ENCODE peak calls at places on chromosomes 16 and 17, in seven cellular contexts. F is HepG2, H is H1, J is SK-N-SH, P is HCT116, Y is GM12878, C is K562. N is an unnamed sample. For H3K4me1, the result is how much of the 10 kb centered on the place peaks cover.

GRCh38 chr16:54099627-54100026 is 187.0 kb downstream of the IRX3 start:
- DNase-seq in J (no peak), H (no peak), F (no peak), Y (no peak), C (no peak), P (no peak), N (no peak)

GRCh38 chr17:75991396-75991795 is 9.3 kb upstream of the CDK3 start:
- DNase-seq in H (no peak), J (no peak), C (no peak), P (no peak), F (no peak), Y (no peak), N (no peak)

GRCh38 chr17:48612456-48612853 is 1.6 kb upstream of the HOXB7 start:
- DNase-seq in Y (no peak), H (no peak), C (no peak), F (no peak), P (no peak), J (no peak), N (no peak)

GRCh38 chr16:81967358-81967757 is 43.9 kb downstream of the SDR42E1 start:
- DNase-seq in P (no peak), H (no peak), J (no peak), C (no peak), Y (no peak), F (no peak), N (no peak)

GRCh38 chr16:49596119-49596518 is 222.5 kb downstream of the C16orf78 start:
- DNase-seq in P (no peak), J (peak), C (no peak), H (no peak), F (no peak), Y (no peak), N (no peak)

GRCh38 chr17:382644-383533 is 30.3 kb upstream of the RPH3AL start:
- DNase-seq in Y (no peak), C (peak), J (peak), H (no peak), P (no peak), F (peak), N (peak)

GRCh38 chr17:281365-281999 is 71.1 kb downstream of the RPH3AL start:
- DNase-seq in P (no peak), F (no peak), C (no peak), H (no peak), J (no peak), Y (no peak), N (no peak)

GRCh38 chr17:3647769-3648540 is 11.4 kb downstream of the CTNS start:
- DNase-seq in P (peak), F (peak), H (no peak), C (peak), J (peak), Y (no peak), N (no peak)

GRCh38 chr17:61454095-61454931 is 2.1 kb downstream of the TBX4 start:
- DNase-seq in H (no peak), F (no peak), J (no peak), P (no peak), Y (no peak), C (no peak), N (no peak)

GRCh38 chr16:17469011-17469741 is 1.6 kb downstream of the XYLT1 start:
- DNase-seq in Y (no peak), P (no peak), C (no peak), J (peak), H (no peak), F (no peak), N (no peak)

GRCh38 chr17:70365098-70365583 is 195.8 kb downstream of the KCNJ2 start:
- DNase-seq in P (no peak), C (no peak), Y (peak), H (no peak), J (no peak), F (no peak), N (no peak)

GRCh38 chr16:75580-76501 is 2.2 kb upstream of the MPG start:
- DNase-seq in H (no peak), C (peak), Y (no peak), J (peak), P (no peak), F (peak), N (no peak)

GRCh38 chr17:75742337-75742736 is 21.1 kb downstream of the ITGB4 start:
- DNase-seq in P (no peak), Y (no peak), F (no peak), J (no peak), H (no peak), C (no peak), N (no peak)

GRCh38 chr17:21453144-21453982 is 77.2 kb downstream of the KCNJ12 start:
- DNase-seq in F (no peak), Y (no peak), P (no peak), J (peak), C (no peak), H (no peak), N (no peak)

GRCh38 chr16:81453091-81453728 is 8.6 kb downstream of the CMIP start:
- DNase-seq in Y (no peak), P (no peak), C (no peak), J (no peak), F (no peak), H (no peak), N (no peak)

GRCh38 chr17:36527851-36528250 is 6.8 kb downstream of the MYO19 start:
- DNase-seq in H (no peak), C (no peak), J (no peak), F (no peak), P (no peak), Y (no peak), N (no peak)

GRCh38 chr16:81263470-81264200 is 25.1 kb downstream of the BCO1 start:
- DNase-seq in H (no peak), J (no peak), C (no peak), Y (no peak), F (no peak), P (no peak), N (no peak)

GRCh38 chr17:38324141-38324540 is 19.6 kb downstream of the GPR179 start:
- DNase-seq in P (no peak), J (peak), F (no peak), Y (no peak), C (no peak), H (no peak), N (no peak)

GRCh38 chr16:73890524-73891500 is 405.8 kb upstream of the PSMD7 start:
- DNase-seq in F (no peak), P (no peak), C (no peak), Y (no peak), J (no peak), H (peak), N (peak)

GRCh38 chr16:51523400-51523799 is 372.3 kb upstream of the SALL1 start:
- DNase-seq in Y (no peak), C (no peak), H (no peak), F (no peak), J (no peak), P (no peak), N (no peak)

GRCh38 chr16:25006504-25007055 is 8.6 kb downstream of the ARHGAP17 start:
- DNase-seq in J (peak), P (no peak), C (no peak), F (peak), H (no peak), Y (no peak), N (no peak)

GRCh38 chr16:84407588-84408313 is 39.4 kb downstream of the ATP2C2 start:
- DNase-seq in Y (no peak), H (no peak), F (no peak), P (no peak), J (no peak), C (no peak), N (no peak)

GRCh38 chr16:73054732-73055481 is 7.0 kb upstream of the ZFHX3 start:
- DNase-seq in F (peak), C (no peak), Y (no peak), J (peak), H (no peak), P (no peak), N (no peak)

GRCh38 chr17:27559996-27560481 is 70.9 kb upstream of the LGALS9 start:
- DNase-seq in P (no peak), C (no peak), J (peak), Y (no peak), F (no peak), H (no peak), N (no peak)

GRCh38 chr16:23424292-23424958 is 28.6 kb downstream of the COG7 start:
- DNase-seq in C (no peak), H (no peak), F (no peak), P (no peak), J (no peak), Y (no peak), N (no peak)

GRCh38 chr16:48197294-48197693 is 41.5 kb upstream of the ABCC12 start:
- DNase-seq in P (no peak), C (no peak), H (no peak), F (no peak), Y (no peak), J (no peak), N (no peak)

GRCh38 chr16:87608400-87608985 is 6.2 kb downstream of the JPH3 start:
- DNase-seq in H (no peak), P (no peak), J (no peak), F (peak), Y (no peak), C (peak), N (peak)

GRCh38 chr16:85847681-85848601 is 48.4 kb downstream of the COX4I1 start:
- DNase-seq in Y (no peak), J (no peak), H (no peak), P (no peak), C (no peak), F (peak), N (no peak)

GRCh38 chr17:43753488-43754129 is 5.0 kb downstream of the SOST start:
- DNase-seq in P (no peak), C (peak), J (no peak), Y (peak), F (no peak), H (no peak), N (no peak)

GRCh38 chr16:80029706-80030481 is 429.4 kb upstream of the MAF start:
- DNase-seq in F (no peak), J (no peak), Y (no peak), P (no peak), C (peak), H (no peak), N (no peak)

GRCh38 chr17:30838187-30838807 is 6.5 kb downstream of the ATAD5 start:
- DNase-seq in F (no peak), P (no peak), H (no peak), Y (no peak), J (no peak), C (no peak), N (no peak)

GRCh38 chr16:89084411-89084810 is 9.2 kb upstream of the ACSF3 start:
- DNase-seq in Y (no peak), F (no peak), C (no peak), J (no peak), P (no peak), H (no peak), N (no peak)

GRCh38 chr16:81544691-81545365 is 100.2 kb downstream of the CMIP start:
- DNase-seq in C (no peak), F (no peak), H (no peak), P (no peak), J (no peak), Y (no peak), N (no peak)

GRCh38 chr16:26648851-26649250 is 417.9 kb upstream of the C16orf82 start:
- DNase-seq in H (no peak), F (no peak), J (no peak), P (no peak), Y (no peak), C (no peak), N (no peak)

GRCh38 chr16:74700206-74701040 is at the start of gene MLKL:
- DNase-seq in H (no peak), J (peak), C (peak), F (peak), Y (peak), P (peak), N (no peak)

DNA sequence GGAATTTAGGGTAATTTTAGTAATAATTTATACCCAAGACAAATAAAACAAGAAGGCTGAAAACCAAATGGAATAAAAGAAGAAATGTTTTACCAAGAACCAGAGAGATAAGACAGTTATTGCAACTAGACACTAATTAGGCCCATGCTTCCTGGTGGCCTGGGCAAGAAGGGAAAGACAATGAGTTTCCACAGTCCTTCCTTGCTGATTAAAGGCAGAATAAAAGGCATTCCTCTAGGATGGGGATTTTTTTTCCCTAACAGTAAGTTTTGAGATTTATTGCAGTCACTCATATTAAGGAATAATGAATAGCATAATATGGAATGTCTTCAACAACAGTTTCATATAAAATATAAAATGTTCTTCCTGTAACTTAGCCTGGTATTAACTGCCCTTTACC is 41.5 kb downstream of the TOM1L2 start:
- DNase-seq in F (no peak), Y (no peak), C (no peak), J (no peak), H (no peak), P (no peak), N (no peak)
- H3K4me1 ChIP-seq in F (under half), Y (under half), C (under half), J (under half), H (under half), P (under half), N (under half)

DNA sequence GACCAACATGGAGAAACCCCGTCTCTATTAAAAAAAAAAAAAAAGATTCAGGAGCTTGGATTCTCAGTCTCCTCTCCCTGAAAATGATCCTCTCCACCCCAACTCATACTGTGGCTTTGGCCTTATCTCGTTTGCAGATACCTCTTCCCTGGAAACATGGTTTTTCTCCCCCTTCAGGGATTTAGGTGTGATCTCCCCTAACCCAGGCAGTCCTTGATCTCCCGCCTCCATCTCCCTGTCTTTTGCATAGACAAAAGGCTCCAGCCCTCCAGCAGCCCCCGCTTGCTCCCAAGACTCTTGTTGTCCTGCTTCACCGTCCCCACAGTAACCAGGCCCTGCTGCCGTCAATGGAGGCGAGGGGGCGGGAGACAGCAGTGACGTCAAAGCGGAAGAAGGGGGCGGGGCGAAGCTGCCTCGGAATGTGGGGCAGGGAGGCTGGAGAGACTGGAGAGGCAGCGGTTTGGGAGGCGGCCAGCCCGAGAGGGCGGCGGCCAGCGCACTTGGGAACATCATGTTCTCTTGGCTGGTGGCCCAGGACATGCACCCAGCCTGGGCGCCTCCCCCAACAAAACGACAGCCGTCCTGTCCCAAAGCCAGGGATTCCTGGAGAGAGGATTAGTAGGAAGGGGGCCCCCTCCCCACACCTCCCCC is 1.9 kb upstream of the PER1 start:
- DNase-seq in Y (no peak), P (peak), C (peak), H (peak), J (peak), F (peak), N (peak)
- TF ChIP-seq YY1 in Y (peak), P (peak), C (peak), H (peak), J (peak), F (peak), N (no peak)

GRCh38 chr17:73595068-73595865 is 49.0 kb downstream of the SDK2 start:
- DNase-seq in P (no peak), Y (no peak), J (peak), C (no peak), H (no peak), F (no peak), N (no peak)
- H3K4me1 ChIP-seq in P (under half), Y (under half), J (under half), C (under half), H (under half), F (under half), N (under half)

GRCh38 chr16:2447920-2448583 is 11.9 kb upstream of the TEDC2 start:
- DNase-seq in F (no peak), C (no peak), H (no peak), Y (no peak), P (no peak), J (no peak), N (no peak)
- TF ChIP-seq YY1 in F (no peak), C (no peak), H (no peak), Y (no peak), P (no peak), J (no peak), N (no peak)

DNA sequence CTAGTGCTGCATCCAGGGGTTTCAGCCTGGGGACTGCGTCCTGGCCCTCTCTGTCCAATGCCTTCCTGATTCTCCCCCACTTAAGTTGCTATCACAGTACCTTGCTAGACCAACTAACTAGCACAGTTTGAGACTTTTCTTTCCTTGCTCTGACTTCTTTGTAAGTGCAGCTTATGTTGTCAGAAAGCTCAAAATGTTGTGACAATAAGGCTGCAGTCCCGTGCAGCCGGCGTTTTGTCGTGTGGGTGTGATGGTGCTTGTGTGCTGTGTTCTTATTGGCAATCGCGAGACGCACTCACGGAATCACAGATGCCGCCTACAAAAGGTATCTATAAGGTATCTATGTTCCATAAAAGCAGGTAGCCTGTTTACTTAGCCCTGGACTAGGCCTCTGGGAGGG is 132.8 kb downstream of the PRKCA start:
- DNase-seq in C (no peak), H (no peak), Y (no peak), P (no peak), J (no peak), F (no peak), N (no peak)
- H3K4me1 ChIP-seq in C (under half), H (under half), Y (under half), P (under half), J (under half), F (under half), N (under half)

GRCh38 chr17:58204796-58205195 is 12.3 kb downstream of the EPX start:
- DNase-seq in F (no peak), Y (no peak), H (no peak), C (peak), J (no peak), P (no peak), N (no peak)

GRCh38 chr17:58196610-58197009 is 4.1 kb downstream of the EPX start:
- DNase-seq in H (no peak), Y (no peak), F (no peak), J (no peak), C (no peak), P (no peak), N (no peak)

GRCh38 chr17:58195518-58196123 is 3.1 kb downstream of the EPX start:
- DNase-seq in Y (no peak), P (no peak), C (no peak), F (no peak), H (no peak), J (no peak), N (no peak)

GRCh38 chr17:58202859-58203258 is 10.3 kb downstream of the EPX start:
- DNase-seq in C (no peak), F (no peak), J (no peak), Y (no peak), P (no peak), H (no peak), N (no peak)

DNA sequence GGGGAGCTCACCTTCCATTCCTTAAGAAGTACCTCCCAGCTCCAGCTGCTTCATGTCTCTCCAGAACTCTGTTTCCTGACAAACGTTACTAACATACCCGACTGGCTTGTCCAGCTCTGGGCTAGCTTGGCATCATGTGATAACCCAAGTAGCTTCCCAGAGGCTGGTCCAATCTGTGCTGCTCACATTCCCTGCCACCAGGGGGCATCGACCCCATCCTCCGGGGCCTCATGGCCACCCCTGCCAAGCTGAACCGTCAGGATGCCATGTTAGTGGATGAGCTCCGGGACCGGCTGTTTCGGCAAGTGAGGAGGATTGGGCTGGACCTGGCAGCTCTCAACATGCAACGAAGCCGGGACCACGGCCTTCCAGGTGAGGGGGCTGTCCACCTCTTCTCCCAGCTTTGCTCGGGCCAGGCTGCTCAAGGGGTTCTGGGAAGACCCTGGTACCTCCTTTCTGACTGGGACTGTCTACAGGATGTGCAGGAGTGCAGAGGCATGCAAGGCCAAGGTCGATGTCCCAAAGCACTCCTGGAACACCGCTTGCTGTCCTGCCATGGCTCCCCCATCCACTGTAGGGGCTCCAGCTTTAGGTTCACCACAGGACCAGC is 7.6 kb downstream of the EPX start:
- DNase-seq in J (peak), H (peak), Y (no peak), F (peak), C (peak), P (peak), N (peak)
- TF ChIP-seq YY1 in J (peak), H (peak), Y (peak), F (peak), C (no peak), P (no peak), N (no peak)

DNA sequence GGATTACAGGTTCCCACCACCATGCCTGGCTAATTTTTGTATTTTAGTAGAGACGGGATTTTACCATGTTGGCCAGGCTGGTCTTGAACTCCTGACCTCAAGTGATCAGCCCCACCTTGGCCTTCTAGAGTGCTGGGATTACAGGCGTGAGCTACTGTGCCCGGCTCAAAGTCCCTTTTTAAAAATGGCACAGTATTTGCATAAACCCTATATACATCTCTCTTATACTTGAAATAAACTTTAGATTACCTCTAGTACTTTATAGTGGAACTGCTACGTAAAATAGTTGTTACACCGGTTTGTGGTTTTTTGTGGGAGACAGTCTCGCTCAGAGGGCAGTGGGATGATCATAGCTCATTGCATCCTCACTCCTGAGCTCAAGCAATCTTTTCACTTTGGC is 36.3 kb downstream of the IST1 start:
- DNase-seq in C (no peak), F (no peak), J (no peak), Y (no peak), P (no peak), H (no peak), N (no peak)
- H3K4me1 ChIP-seq in C (under half), F (under half), J (under half), Y (under half), P (under half), H (under half), N (under half)

DNA sequence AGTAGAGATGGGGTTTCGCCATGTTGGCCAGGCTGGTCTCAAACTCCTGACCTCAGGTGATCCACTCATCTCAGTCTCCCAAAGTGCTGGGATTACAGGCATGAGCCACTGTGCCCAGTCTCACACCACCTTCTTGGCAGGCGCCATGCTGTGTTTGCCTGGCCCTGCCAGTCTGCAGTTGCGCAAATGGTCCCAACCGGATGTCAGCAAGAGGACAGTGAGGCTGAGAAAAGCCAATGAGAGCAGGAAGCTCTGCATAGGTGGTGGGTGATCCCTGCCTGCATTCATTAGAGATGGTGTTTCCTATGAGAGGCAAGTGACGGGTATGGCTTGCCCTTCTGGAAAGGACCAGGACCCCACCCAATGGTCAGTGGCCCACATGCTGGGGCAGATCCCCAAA is 59.3 kb downstream of the PECAM1 start:
- DNase-seq in J (no peak), F (no peak), P (no peak), C (no peak), Y (no peak), H (no peak), N (no peak)
- TF ChIP-seq YY1 in J (no peak), F (no peak), P (no peak), C (no peak), Y (no peak), H (no peak), N (no peak)

N was measured in NT2/D1.